ENCODE peak calls at places on chromosomes 12 and 14, in ten cellular contexts. O, G, N, A, Q, Y, T, K, E and F are unnamed samples.
A peak's percentile ranks its signal among the peaks of the same experiment; 100 is the strongest.

GRCh38 chr14:95557832-95558231 is 23.0 kb downstream of the GLRX5 start:
- DNase-seq in G (no peak), K (no peak), Y (no peak), E (no peak), T (no peak), A (no peak), N (no peak), O (no peak), Q (no peak), F (no peak)

GRCh38 chr12:21151184-21151583 is 20.2 kb downstream of the SLCO1B1 start:
- DNase-seq in T (no peak), K (no peak), A (no peak), G (no peak), Y (no peak), N (no peak), Q (no peak), E (no peak), O (no peak), F (no peak)

GRCh38 chr14:49860988-49861387 is 8.4 kb upstream of the NEMF start:
- DNase-seq in G (no peak), A (no peak), E (no peak), O (no peak), T (no peak), K (no peak), N (no peak), Q (no peak), Y (no peak), F (no peak)

GRCh38 chr14:103542545-103543088 is 13.6 kb downstream of the TRMT61A start:
- DNase-seq in N (peak; percentile 17), T (no peak), A (no peak), O (no peak), K (peak; percentile 57), G (no peak), Y (no peak), E (no peak), Q (peak; percentile 50), F (no peak)

GRCh38 chr12:70469221-70469820 is 103.2 kb downstream of the KCNMB4 start:
- DNase-seq in T (no peak), N (no peak), K (no peak), O (no peak), A (no peak), E (no peak), G (no peak), Q (no peak), Y (no peak), F (no peak)

GRCh38 chr12:80269953-80270552 is 170.7 kb downstream of the OTOGL start:
- DNase-seq in N (no peak), A (peak; percentile 66), G (peak; percentile 27), E (peak; percentile 38), T (peak; percentile 23), K (peak; percentile 34), O (no peak), Q (peak; percentile 41), Y (no peak), F (peak; percentile 31)

GRCh38 chr14:54169254-54169924 is 212.8 kb upstream of the BMP4 start:
- DNase-seq in Y (no peak), E (no peak), K (peak; percentile 45), Q (peak; percentile 50), T (no peak), G (peak; percentile 46), N (peak; percentile 55), O (no peak), A (no peak), F (no peak)

GRCh38 chr14:96016761-96017160 is 22.4 kb upstream of the C14orf132 start:
- DNase-seq in E (no peak), T (peak; percentile 65), K (no peak), N (no peak), Q (no peak), Y (no peak), G (no peak), O (no peak), A (peak; percentile 10), F (no peak)

GRCh38 chr12:69555461-69555860 is 29.8 kb upstream of the CCT2 start:
- DNase-seq in Y (no peak), K (peak; percentile 81), G (peak; percentile 75), O (no peak), N (no peak), E (no peak), Q (no peak), A (peak; percentile 21), T (no peak), F (peak; percentile 18)

GRCh38 chr12:107296681-107297086 is 203.3 kb upstream of the CRY1 start:
- DNase-seq in K (peak; percentile 37), A (peak; percentile 19), Q (no peak), G (peak; percentile 88), E (no peak), N (no peak), O (no peak), Y (no peak), T (no peak), F (peak; percentile 56)

GRCh38 chr14:73634333-73634833 is 10.4 kb upstream of the DNAL1 start:
- DNase-seq in K (no peak), G (no peak), T (no peak), A (peak; percentile 43), O (no peak), N (no peak), E (no peak), Q (peak; percentile 52), Y (no peak), F (no peak)

GRCh38 chr14:40417777-40418401 is 985.7 kb upstream of the FBXO33 start:
- DNase-seq in Y (peak; percentile 1), E (peak; percentile 47), N (no peak), A (peak; percentile 10), T (peak; percentile 30), G (peak; percentile 17), O (no peak), Q (no peak), K (peak; percentile 47), F (no peak)

GRCh38 chr12:124837958-124838803 is 25.5 kb downstream of the SCARB1 start:
- DNase-seq in A (peak; percentile 97), Q (peak; percentile 74), Y (no peak), T (peak; percentile 96), E (no peak), O (no peak), K (peak; percentile 93), N (peak; percentile 6), G (peak; percentile 93), F (peak; percentile 97)

GRCh38 chr14:39491134-39491541 is 58.9 kb upstream of the FBXO33 start:
- DNase-seq in K (peak; percentile 6), A (peak; percentile 57), G (peak; percentile 12), E (peak; percentile 51), Y (no peak), T (no peak), N (peak; percentile 11), Q (no peak), O (no peak), F (peak; percentile 10)

GRCh38 chr12:93174048-93174447 is 203.7 kb upstream of the NUDT4 start:
- DNase-seq in K (peak; percentile 19), T (no peak), G (no peak), Q (no peak), Y (no peak), N (peak; percentile 63), A (peak; percentile 96), O (no peak), E (no peak), F (no peak)

GRCh38 chr14:54207075-54207474 is 189.7 kb upstream of the CDKN3 start:
- DNase-seq in O (no peak), G (no peak), E (no peak), Q (no peak), T (no peak), Y (no peak), A (peak; percentile 58), N (no peak), K (no peak), F (no peak)

GRCh38 chr12:113438523-113439300 is 16.5 kb downstream of the SDSL start:
- DNase-seq in O (no peak), E (no peak), T (no peak), N (no peak), Y (no peak), G (no peak), A (no peak), Q (no peak), K (no peak), F (no peak)

GRCh38 chr12:47307680-47308399 is 228.1 kb upstream of the AMIGO2 start:
- DNase-seq in Q (peak; percentile 51), E (peak; percentile 76), N (peak; percentile 45), O (no peak), G (peak; percentile 59), K (peak; percentile 79), T (peak; percentile 66), A (peak; percentile 84), Y (peak; percentile 26), F (peak; percentile 78)

GRCh38 chr12:116590561-116590960 is 31.4 kb downstream of the MAP1LC3B2 start:
- DNase-seq in T (no peak), N (no peak), O (no peak), G (no peak), A (no peak), E (no peak), Y (no peak), K (peak; percentile 68), Q (no peak), F (no peak)

GRCh38 chr14:35390577-35391387 is 13.8 kb downstream of the NFKBIA start:
- DNase-seq in A (no peak), K (peak; percentile 67), N (no peak), Q (peak; percentile 58), O (no peak), G (peak; percentile 53), E (no peak), T (peak; percentile 73), Y (no peak), F (peak; percentile 59)

GRCh38 chr12:70487440-70487839 is 121.3 kb downstream of the KCNMB4 start:
- DNase-seq in O (no peak), A (peak; percentile 7), Q (no peak), G (no peak), E (peak; percentile 51), K (no peak), N (peak; percentile 85), T (no peak), Y (no peak), F (no peak)

GRCh38 chr12:17304503-17305347 is 698.8 kb upstream of the LMO3 start:
- DNase-seq in N (no peak), Y (no peak), A (no peak), T (no peak), O (no peak), K (peak; percentile 69), E (no peak), Q (no peak), G (peak; percentile 36), F (peak; percentile 46)

GRCh38 chr12:55933158-55933798 is 2.3 kb downstream of the DGKA start:
- DNase-seq in Q (peak; percentile 50), G (peak; percentile 95), K (peak; percentile 68), O (no peak), E (no peak), Y (no peak), A (no peak), T (no peak), N (no peak), F (peak; percentile 24)

GRCh38 chr12:79373896-79374499 is 316.8 kb downstream of the PAWR start:
- DNase-seq in A (peak; percentile 38), K (peak; percentile 6), T (no peak), E (peak; percentile 25), O (no peak), G (peak; percentile 53), N (no peak), Q (peak; percentile 72), Y (no peak), F (no peak)

GRCh38 chr12:120817559-120818330 is 86.4 kb downstream of the SPPL3 start:
- DNase-seq in Y (no peak), N (no peak), A (no peak), G (no peak), T (peak; percentile 8), Q (no peak), E (no peak), K (no peak), O (no peak), F (no peak)

GRCh38 chr12:119804011-119804641 is 73.0 kb downstream of the CIT start:
- DNase-seq in N (no peak), Q (peak; percentile 76), K (peak; percentile 64), A (peak; percentile 52), G (peak; percentile 75), O (no peak), Y (no peak), E (no peak), T (no peak), F (peak; percentile 67)

GRCh38 chr14:71698027-71698426 is 234.2 kb upstream of the RGS6 start:
- DNase-seq in K (no peak), O (no peak), T (no peak), A (no peak), Y (no peak), E (no peak), Q (no peak), G (no peak), N (no peak), F (no peak)

GRCh38 chr12:62933220-62933870 is 1.6 kb downstream of the PPM1H start:
- DNase-seq in Q (peak; percentile 74), G (no peak), O (no peak), T (peak; percentile 79), A (no peak), N (no peak), Y (no peak), E (no peak), K (no peak), F (no peak)